ENCODE peak calls at places on chromosome 11, in nine cellular contexts. E is renal cortical epithelial cell, N is HT-29, C is NCI-H460, V is fibroblast of lung, F is sigmoid colon, O is cerebellar cortex, A is fibroblast of mammary gland, X is SJSA1. Z is an unnamed sample.

GRCh38 chr11:62435741-62436485 is 17.1 kb downstream of the SCGB1A1 start:
- DNase-seq in E (no peak), N (no peak), C (no peak), V (no peak), F (no peak), O (no peak), A (no peak), X (no peak), Z (no peak)

GRCh38 chr11:57160665-57161064 is 21.1 kb upstream of the LRRC55 start:
- DNase-seq in E (no peak), N (no peak), C (no peak), V (no peak), F (no peak), O (no peak), A (no peak), X (no peak), Z (no peak)

GRCh38 chr11:67056640-67057409 is at the start of gene RHOD:
- DNase-seq in E (no peak), N (peak), C (no peak), V (peak), F (no peak), O (no peak), A (no peak), X (no peak), Z (peak)

GRCh38 chr11:91160661-91161060 is 937.8 kb upstream of the CHORDC1 start:
- DNase-seq in E (no peak), N (no peak), C (no peak), V (peak), F (no peak), O (no peak), A (no peak), X (no peak), Z (no peak)

GRCh38 chr11:119694334-119694733 is 34.7 kb downstream of the NECTIN1 start:
- DNase-seq in E (peak), N (peak), C (no peak), V (peak), F (no peak), O (no peak), A (no peak), X (no peak), Z (no peak)

GRCh38 chr11:33557201-33557600 is 143.4 kb downstream of the C11orf91 start:
- DNase-seq in E (peak), N (no peak), C (no peak), V (peak), F (no peak), O (no peak), A (peak), X (peak), Z (peak)

GRCh38 chr11:66510271-66510989 is at the start of gene BBS1:
- DNase-seq in E (peak), N (peak), C (peak), V (peak), F (peak), O (peak), A (peak), X (peak), Z (peak)

GRCh38 chr11:68903631-68904457 is at the start of the genes IGHMBP2 and MRPL21:
- DNase-seq in E (peak), N (peak), C (peak), V (peak), F (peak), O (peak), A (peak), X (peak), Z (peak)